ENCODE peak calls at places on chromosomes 6 and 20, in eight cellular contexts. E is M059J; J is T-helper 2 cell treated with Interferon-gamma antibody and Interleukin-4, amounts not matched to agents 5 μg/mL and 100 μg/mL, for 36 hours; R is retina; F is iPS-NIHi11; L is mesenchymal stem cell; N is fibroblast of mammary gland; D is NCI-H748 treated with DMSO at 0.1 percent for 48 hours. U is an unnamed sample.

GRCh38 chr6:169702640-169703246 is 817 bp downstream of the C6orf120 start:
- DNase-seq in L (no peak), F (peak), E (peak), J (peak), R (no peak), N (no peak), D (no peak), U (no peak)

GRCh38 chr6:97591955-97592354 is 308.9 kb upstream of the MMS22L start:
- DNase-seq in J (no peak), N (no peak), R (no peak), D (no peak), E (no peak), L (no peak), F (no peak), U (no peak)

GRCh38 chr6:82767037-82767436 is 298.6 kb downstream of the UBE3D start:
- DNase-seq in J (no peak), R (no peak), N (no peak), D (no peak), E (no peak), F (no peak), L (no peak), U (no peak)

GRCh38 chr6:5403619-5404018 is 142.3 kb downstream of the FARS2 start:
- DNase-seq in J (no peak), E (peak), F (no peak), L (no peak), R (no peak), D (no peak), N (peak), U (no peak)

GRCh38 chr20:34437330-34437986 is 74.4 kb downstream of the ITCH start:
- DNase-seq in L (peak), E (no peak), J (no peak), R (no peak), D (no peak), N (peak), F (no peak), U (no peak)

GRCh38 chr6:1574895-1575212 is 34.9 kb upstream of the FOXC1 start:
- DNase-seq in N (no peak), E (no peak), D (no peak), J (no peak), R (no peak), L (no peak), F (peak), U (no peak)

GRCh38 chr6:42366011-42366705 is 85.6 kb downstream of the TRERF1 start:
- DNase-seq in F (no peak), R (no peak), N (no peak), D (no peak), E (no peak), J (no peak), L (no peak), U (no peak)

GRCh38 chr6:138677538-138677937 is 96.0 kb upstream of the CCDC28A start:
- DNase-seq in E (no peak), N (no peak), F (no peak), D (no peak), R (no peak), L (no peak), J (no peak), U (no peak)

GRCh38 chr6:147287869-147288271 is 83.7 kb downstream of the STXBP5 start:
- DNase-seq in J (no peak), D (no peak), N (peak), E (peak), L (peak), F (no peak), R (no peak), U (no peak)

GRCh38 chr6:43703512-43704429 is 16.2 kb upstream of the MRPS18A start:
- DNase-seq in R (no peak), D (peak), E (no peak), L (no peak), F (no peak), J (no peak), N (no peak), U (no peak)

GRCh38 chr20:39117486-39117885 is 155.3 kb downstream of the DHX35 start:
- DNase-seq in J (no peak), R (no peak), N (peak), E (peak), F (no peak), L (peak), D (no peak), U (no peak)

GRCh38 chr6:164097557-164098398 is 683.3 kb downstream of the QKI start:
- DNase-seq in J (no peak), D (no peak), F (peak), R (peak), E (peak), L (peak), N (peak), U (peak)

GRCh38 chr6:56359201-56359899 is 112.0 kb upstream of the COL21A1 start:
- DNase-seq in J (peak), L (peak), E (peak), R (peak), N (peak), D (peak), F (peak), U (peak)

GRCh38 chr20:46801003-46801702 is 91.7 kb downstream of the SLC2A10 start:
- DNase-seq in R (no peak), L (no peak), E (no peak), J (no peak), D (no peak), N (no peak), F (no peak), U (no peak)

GRCh38 chr6:101706576-101706975 is 313.1 kb downstream of the GRIK2 start:
- DNase-seq in R (no peak), N (no peak), D (no peak), J (no peak), E (no peak), F (no peak), L (no peak), U (no peak)

GRCh38 chr20:43984587-43984986 is 69.9 kb downstream of the TOX2 start:
- DNase-seq in D (no peak), R (no peak), N (no peak), J (no peak), F (no peak), E (no peak), L (no peak), U (no peak)

GRCh38 chr6:42128460-42129359 is 13.7 kb downstream of the C6orf132 start:
- DNase-seq in J (no peak), D (no peak), E (no peak), L (no peak), R (peak), F (no peak), N (no peak), U (no peak)

U was measured in KG1.